ENCODE peak calls at places on chromosome 22, in nine cellular contexts. One of them, this sample, is unnamed.

GRCh38 chr22:37154925-37155712 is 5.4 kb upstream of the IL2RB start:
- DNase-seq in CD4-positive, alpha-beta T cell: no peak
- DNase-seq in caudate nucleus: no peak
- DNase-seq in stimulated activated CD8-positive, alpha-beta memory T cell treated with anti-CD3 and anti-CD28 coated beads, Interleukin-15, amount 100 ng/mL, for 4 hours: no peak
- DNase-seq in ecto neural progenitor cell: no peak
- DNase-seq in posterior cingulate gyrus: no peak
- DNase-seq in breast epithelium: no peak
- DNase-seq in effector memory CD4-positive, alpha-beta T cell: no peak
- DNase-seq in fibroblast of the aortic adventitia: no peak
- DNase-seq in this sample: no peak

GRCh38 chr22:48417143-48418070 is 1410.3 kb downstream of the BRD1 start:
- DNase-seq in caudate nucleus: no peak
- DNase-seq in stimulated activated CD8-positive, alpha-beta memory T cell treated with anti-CD3 and anti-CD28 coated beads, Interleukin-15, amount 100 ng/mL, for 4 hours: no peak
- DNase-seq in fibroblast of the aortic adventitia: no peak
- DNase-seq in CD4-positive, alpha-beta T cell: no peak
- DNase-seq in effector memory CD4-positive, alpha-beta T cell: no peak
- DNase-seq in posterior cingulate gyrus: peak
- DNase-seq in breast epithelium: peak
- DNase-seq in ecto neural progenitor cell: no peak
- DNase-seq in this sample: no peak

GRCh38 chr22:22907551-22908494 is 20.2 kb downstream of the IGLL5 start:
- DNase-seq in stimulated activated CD8-positive, alpha-beta memory T cell treated with anti-CD3 and anti-CD28 coated beads, Interleukin-15, amount 100 ng/mL, for 4 hours: no peak
- DNase-seq in posterior cingulate gyrus: peak
- DNase-seq in effector memory CD4-positive, alpha-beta T cell: no peak
- DNase-seq in ecto neural progenitor cell: no peak
- DNase-seq in fibroblast of the aortic adventitia: no peak
- DNase-seq in caudate nucleus: no peak
- DNase-seq in breast epithelium: no peak
- DNase-seq in CD4-positive, alpha-beta T cell: no peak
- DNase-seq in this sample: no peak

GRCh38 chr22:31082606-31083376 is 1.7 kb downstream of the SMTN start:
- DNase-seq in ecto neural progenitor cell: peak
- DNase-seq in posterior cingulate gyrus: no peak
- DNase-seq in stimulated activated CD8-positive, alpha-beta memory T cell treated with anti-CD3 and anti-CD28 coated beads, Interleukin-15, amount 100 ng/mL, for 4 hours: peak
- DNase-seq in CD4-positive, alpha-beta T cell: no peak
- DNase-seq in fibroblast of the aortic adventitia: peak
- DNase-seq in breast epithelium: no peak
- DNase-seq in effector memory CD4-positive, alpha-beta T cell: peak
- DNase-seq in caudate nucleus: no peak
- DNase-seq in this sample: no peak

GRCh38 chr22:29080061-29080975 is 7.5 kb downstream of the KREMEN1 start:
- DNase-seq in posterior cingulate gyrus: no peak
- DNase-seq in caudate nucleus: no peak
- DNase-seq in breast epithelium: no peak
- DNase-seq in effector memory CD4-positive, alpha-beta T cell: no peak
- DNase-seq in fibroblast of the aortic adventitia: peak
- DNase-seq in stimulated activated CD8-positive, alpha-beta memory T cell treated with anti-CD3 and anti-CD28 coated beads, Interleukin-15, amount 100 ng/mL, for 4 hours: no peak
- DNase-seq in CD4-positive, alpha-beta T cell: no peak
- DNase-seq in ecto neural progenitor cell: no peak
- DNase-seq in this sample: no peak

GRCh38 chr22:26892401-26893033 is 235.1 kb downstream of the MIAT start:
- DNase-seq in caudate nucleus: no peak
- DNase-seq in ecto neural progenitor cell: peak
- DNase-seq in fibroblast of the aortic adventitia: no peak
- DNase-seq in effector memory CD4-positive, alpha-beta T cell: no peak
- DNase-seq in CD4-positive, alpha-beta T cell: no peak
- DNase-seq in breast epithelium: no peak
- DNase-seq in posterior cingulate gyrus: no peak
- DNase-seq in stimulated activated CD8-positive, alpha-beta memory T cell treated with anti-CD3 and anti-CD28 coated beads, Interleukin-15, amount 100 ng/mL, for 4 hours: no peak
- DNase-seq in this sample: no peak

GRCh38 chr22:28111501-28111900 is 192.4 kb upstream of the PITPNB start:
- DNase-seq in caudate nucleus: no peak
- DNase-seq in ecto neural progenitor cell: no peak
- DNase-seq in posterior cingulate gyrus: no peak
- DNase-seq in CD4-positive, alpha-beta T cell: no peak
- DNase-seq in breast epithelium: no peak
- DNase-seq in fibroblast of the aortic adventitia: peak
- DNase-seq in effector memory CD4-positive, alpha-beta T cell: no peak
- DNase-seq in stimulated activated CD8-positive, alpha-beta memory T cell treated with anti-CD3 and anti-CD28 coated beads, Interleukin-15, amount 100 ng/mL, for 4 hours: no peak
- DNase-seq in this sample: no peak

GRCh38 chr22:37193629-37194191 is 5.7 kb upstream of the C1QTNF6 start:
- DNase-seq in breast epithelium: peak
- DNase-seq in caudate nucleus: no peak
- DNase-seq in fibroblast of the aortic adventitia: no peak
- DNase-seq in CD4-positive, alpha-beta T cell: no peak
- DNase-seq in effector memory CD4-positive, alpha-beta T cell: peak
- DNase-seq in stimulated activated CD8-positive, alpha-beta memory T cell treated with anti-CD3 and anti-CD28 coated beads, Interleukin-15, amount 100 ng/mL, for 4 hours: no peak
- DNase-seq in posterior cingulate gyrus: peak
- DNase-seq in ecto neural progenitor cell: no peak
- DNase-seq in this sample: no peak